ENCODE peak calls at places on chromosomes 6 and 20, in four cellular contexts. One of them, this sample, is unnamed.

GRCh38 chr6:144151010-144151727 is 852 bp downstream of the STX11 start:
- DNase-seq in HS-27A: no peak
- DNase-seq in fibroblast of the conjunctiva: no peak
- DNase-seq in ELR: peak
- DNase-seq in this sample: no peak

GRCh38 chr6:80356000-80356399 is 249.5 kb downstream of the BCKDHB start:
- DNase-seq in HS-27A: no peak
- DNase-seq in fibroblast of the conjunctiva: no peak
- DNase-seq in ELR: no peak
- DNase-seq in this sample: no peak

GRCh38 chr20:43092689-43093088 is 97.0 kb downstream of the PTPRT start:
- DNase-seq in HS-27A: no peak
- DNase-seq in fibroblast of the conjunctiva: no peak
- DNase-seq in ELR: no peak
- DNase-seq in this sample: no peak

GRCh38 chr6:79524065-79524464 is 13.2 kb downstream of the LCA5 start:
- DNase-seq in HS-27A: no peak
- DNase-seq in fibroblast of the conjunctiva: no peak
- DNase-seq in ELR: no peak
- DNase-seq in this sample: no peak

GRCh38 chr6:169839029-169839481 is 87.6 kb downstream of the ERMARD start:
- DNase-seq in HS-27A: no peak
- DNase-seq in fibroblast of the conjunctiva: no peak
- DNase-seq in ELR: no peak
- DNase-seq in this sample: no peak

GRCh38 chr6:92934625-92935024 is 484.7 kb downstream of the EPHA7 start:
- DNase-seq in HS-27A: no peak
- DNase-seq in fibroblast of the conjunctiva: no peak
- DNase-seq in ELR: no peak
- DNase-seq in this sample: no peak

GRCh38 chr6:113375950-113376846 is 480.9 kb upstream of the MARCKS start:
- DNase-seq in HS-27A: peak
- DNase-seq in fibroblast of the conjunctiva: peak
- DNase-seq in ELR: peak
- DNase-seq in this sample: no peak

GRCh38 chr6:152575186-152575585 is 62.0 kb downstream of the SYNE1 start:
- DNase-seq in HS-27A: no peak
- DNase-seq in fibroblast of the conjunctiva: no peak
- DNase-seq in ELR: no peak
- DNase-seq in this sample: no peak

GRCh38 chr20:63973636-63974401 is 4.1 kb upstream of the ZNF512B start:
- DNase-seq in HS-27A: no peak
- DNase-seq in fibroblast of the conjunctiva: peak
- DNase-seq in ELR: peak
- DNase-seq in this sample: peak

GRCh38 chr20:43794326-43794725 is 67.5 kb upstream of the GTSF1L start:
- DNase-seq in HS-27A: no peak
- DNase-seq in fibroblast of the conjunctiva: no peak
- DNase-seq in ELR: no peak
- DNase-seq in this sample: no peak

GRCh38 chr6:74598473-74599393 is 607.1 kb downstream of the COL12A1 start:
- DNase-seq in HS-27A: no peak
- DNase-seq in fibroblast of the conjunctiva: no peak
- DNase-seq in ELR: peak
- DNase-seq in this sample: no peak

GRCh38 chr6:13946506-13946905 is 21.8 kb downstream of the RNF182 start:
- DNase-seq in HS-27A: no peak
- DNase-seq in fibroblast of the conjunctiva: no peak
- DNase-seq in ELR: no peak
- DNase-seq in this sample: no peak

GRCh38 chr6:142174681-142175080 is 27.6 kb downstream of the VTA1 start:
- DNase-seq in HS-27A: no peak
- DNase-seq in fibroblast of the conjunctiva: no peak
- DNase-seq in ELR: no peak
- DNase-seq in this sample: no peak

GRCh38 chr6:6661684-6662083 is 73.2 kb downstream of the LY86 start:
- DNase-seq in HS-27A: no peak
- DNase-seq in fibroblast of the conjunctiva: peak
- DNase-seq in ELR: no peak
- DNase-seq in this sample: peak

GRCh38 chr6:132715204-132715603 is 1.3 kb upstream of the VNN1 start:
- DNase-seq in HS-27A: no peak
- DNase-seq in fibroblast of the conjunctiva: peak
- DNase-seq in ELR: peak
- DNase-seq in this sample: peak

GRCh38 chr6:14641401-14641800 is 523.8 kb downstream of the CD83 start:
- DNase-seq in HS-27A: no peak
- DNase-seq in fibroblast of the conjunctiva: no peak
- DNase-seq in ELR: no peak
- DNase-seq in this sample: no peak

GRCh38 chr20:46715292-46715756 is 5.9 kb downstream of the SLC2A10 start:
- DNase-seq in HS-27A: no peak
- DNase-seq in fibroblast of the conjunctiva: peak
- DNase-seq in ELR: peak
- DNase-seq in this sample: peak

GRCh38 chr6:2771021-2771558 is 5.9 kb downstream of the WRNIP1 start:
- DNase-seq in HS-27A: no peak
- DNase-seq in fibroblast of the conjunctiva: no peak
- DNase-seq in ELR: no peak
- DNase-seq in this sample: no peak

GRCh38 chr20:38283236-38283635 is 20.7 kb upstream of the BPI start:
- DNase-seq in HS-27A: no peak
- DNase-seq in fibroblast of the conjunctiva: no peak
- DNase-seq in ELR: no peak
- DNase-seq in this sample: no peak

GRCh38 chr20:10711903-10712373 is 38.1 kb upstream of the JAG1 start:
- DNase-seq in HS-27A: no peak
- DNase-seq in fibroblast of the conjunctiva: no peak
- DNase-seq in ELR: no peak
- DNase-seq in this sample: no peak

GRCh38 chr20:58623579-58624473 is 27.3 kb upstream of the STX16 start:
- DNase-seq in HS-27A: peak
- DNase-seq in fibroblast of the conjunctiva: peak
- DNase-seq in ELR: peak
- DNase-seq in this sample: peak

GRCh38 chr20:48080583-48080982 is 295.3 kb upstream of the SULF2 start:
- DNase-seq in HS-27A: no peak
- DNase-seq in fibroblast of the conjunctiva: no peak
- DNase-seq in ELR: no peak
- DNase-seq in this sample: no peak

GRCh38 chr20:44849712-44850111 is 35.8 kb upstream of the YWHAB start:
- DNase-seq in HS-27A: no peak
- DNase-seq in fibroblast of the conjunctiva: no peak
- DNase-seq in ELR: peak
- DNase-seq in this sample: no peak

This sample was measured in tibial artery.